ENCODE peak calls at places on chromosomes 2 and 18, in nine cellular contexts. One of them, this sample, is unnamed.

GRCh38 chr18:36035253-36035652 is 32.1 kb downstream of the RPRD1A start:
- DNase-seq in lower leg skin: no peak
- DNase-seq in ovary: no peak
- DNase-seq in tibial nerve: no peak
- DNase-seq in H54: no peak
- DNase-seq in GM12878: no peak
- DNase-seq in K562: no peak
- DNase-seq in suprapubic skin: no peak
- DNase-seq in IMR-90: no peak
- DNase-seq in this sample: no peak

GRCh38 chr2:128306081-128306930 is 12.4 kb downstream of the HS6ST1 start:
- DNase-seq in lower leg skin: no peak
- DNase-seq in ovary: peak
- DNase-seq in tibial nerve: peak
- DNase-seq in H54: no peak
- DNase-seq in GM12878: no peak
- DNase-seq in K562: peak
- DNase-seq in suprapubic skin: peak
- DNase-seq in IMR-90: peak
- DNase-seq in this sample: peak

GRCh38 chr2:149871091-149871885 is 283.7 kb upstream of the MMADHC start:
- DNase-seq in lower leg skin: no peak
- DNase-seq in ovary: no peak
- DNase-seq in tibial nerve: no peak
- DNase-seq in H54: no peak
- DNase-seq in GM12878: no peak
- DNase-seq in K562: no peak
- DNase-seq in suprapubic skin: no peak
- DNase-seq in IMR-90: no peak
- DNase-seq in this sample: no peak

GRCh38 chr2:199862779-199863178 is 11.8 kb upstream of the FTCDNL1 start:
- DNase-seq in lower leg skin: no peak
- DNase-seq in ovary: no peak
- DNase-seq in tibial nerve: no peak
- DNase-seq in H54: no peak
- DNase-seq in GM12878: no peak
- DNase-seq in K562: no peak
- DNase-seq in suprapubic skin: no peak
- DNase-seq in IMR-90: no peak
- DNase-seq in this sample: no peak

GRCh38 chr2:68357608-68358337 is 7.3 kb upstream of the PLEK start:
- DNase-seq in lower leg skin: no peak
- DNase-seq in ovary: no peak
- DNase-seq in tibial nerve: peak
- DNase-seq in H54: peak
- DNase-seq in GM12878: no peak
- DNase-seq in K562: no peak
- DNase-seq in suprapubic skin: no peak
- DNase-seq in IMR-90: peak
- DNase-seq in this sample: peak

GRCh38 chr2:222566229-222566628 is 89.7 kb downstream of the FARSB start:
- DNase-seq in lower leg skin: no peak
- DNase-seq in ovary: no peak
- DNase-seq in tibial nerve: no peak
- DNase-seq in H54: no peak
- DNase-seq in GM12878: no peak
- DNase-seq in K562: no peak
- DNase-seq in suprapubic skin: no peak
- DNase-seq in IMR-90: no peak
- DNase-seq in this sample: no peak

GRCh38 chr2:15450808-15451207 is 110.3 kb downstream of the NBAS start:
- DNase-seq in lower leg skin: no peak
- DNase-seq in ovary: no peak
- DNase-seq in tibial nerve: no peak
- DNase-seq in H54: no peak
- DNase-seq in GM12878: no peak
- DNase-seq in K562: no peak
- DNase-seq in suprapubic skin: no peak
- DNase-seq in IMR-90: no peak
- DNase-seq in this sample: no peak

GRCh38 chr2:85601771-85602475 is 575 bp downstream of the TMEM150A start:
- DNase-seq in lower leg skin: peak
- DNase-seq in ovary: peak
- DNase-seq in tibial nerve: no peak
- DNase-seq in H54: no peak
- DNase-seq in GM12878: no peak
- DNase-seq in K562: peak
- DNase-seq in suprapubic skin: peak
- DNase-seq in IMR-90: no peak
- DNase-seq in this sample: peak

GRCh38 chr2:190043441-190043840 is 19.1 kb downstream of the MSTN start:
- DNase-seq in lower leg skin: no peak
- DNase-seq in ovary: no peak
- DNase-seq in tibial nerve: no peak
- DNase-seq in H54: no peak
- DNase-seq in GM12878: no peak
- DNase-seq in K562: no peak
- DNase-seq in suprapubic skin: no peak
- DNase-seq in IMR-90: peak
- DNase-seq in this sample: no peak

GRCh38 chr2:231554748-231555545 is 24.7 kb upstream of the NMUR1 start:
- DNase-seq in lower leg skin: no peak
- DNase-seq in ovary: peak
- DNase-seq in tibial nerve: peak
- DNase-seq in H54: no peak
- DNase-seq in GM12878: no peak
- DNase-seq in K562: no peak
- DNase-seq in suprapubic skin: no peak
- DNase-seq in IMR-90: peak
- DNase-seq in this sample: peak

GRCh38 chr2:45276914-45277313 is 267.7 kb upstream of the SIX2 start:
- DNase-seq in lower leg skin: no peak
- DNase-seq in ovary: no peak
- DNase-seq in tibial nerve: no peak
- DNase-seq in H54: no peak
- DNase-seq in GM12878: no peak
- DNase-seq in K562: no peak
- DNase-seq in suprapubic skin: no peak
- DNase-seq in IMR-90: no peak
- DNase-seq in this sample: peak

GRCh38 chr18:70781860-70782453 is 493.1 kb downstream of the SOCS6 start:
- DNase-seq in lower leg skin: peak
- DNase-seq in ovary: no peak
- DNase-seq in tibial nerve: peak
- DNase-seq in H54: peak
- DNase-seq in GM12878: peak
- DNase-seq in K562: peak
- DNase-seq in suprapubic skin: no peak
- DNase-seq in IMR-90: peak
- DNase-seq in this sample: peak

GRCh38 chr2:231300020-231300721 is 95.3 kb upstream of the B3GNT7 start:
- DNase-seq in lower leg skin: no peak
- DNase-seq in ovary: no peak
- DNase-seq in tibial nerve: no peak
- DNase-seq in H54: no peak
- DNase-seq in GM12878: peak
- DNase-seq in K562: no peak
- DNase-seq in suprapubic skin: no peak
- DNase-seq in IMR-90: no peak
- DNase-seq in this sample: peak

GRCh38 chr18:11052800-11053199 is 96.6 kb downstream of the PIEZO2 start:
- DNase-seq in lower leg skin: no peak
- DNase-seq in ovary: no peak
- DNase-seq in tibial nerve: no peak
- DNase-seq in H54: peak
- DNase-seq in GM12878: no peak
- DNase-seq in K562: no peak
- DNase-seq in suprapubic skin: no peak
- DNase-seq in IMR-90: peak
- DNase-seq in this sample: no peak

GRCh38 chr2:3670941-3671340 is 12.9 kb downstream of the ALLC start:
- DNase-seq in lower leg skin: no peak
- DNase-seq in ovary: no peak
- DNase-seq in tibial nerve: no peak
- DNase-seq in H54: no peak
- DNase-seq in GM12878: no peak
- DNase-seq in K562: no peak
- DNase-seq in suprapubic skin: no peak
- DNase-seq in IMR-90: no peak
- DNase-seq in this sample: no peak

GRCh38 chr2:241573741-241574140 is 15.2 kb downstream of the BOK start:
- DNase-seq in lower leg skin: no peak
- DNase-seq in ovary: no peak
- DNase-seq in tibial nerve: no peak
- DNase-seq in H54: no peak
- DNase-seq in GM12878: no peak
- DNase-seq in K562: no peak
- DNase-seq in suprapubic skin: peak
- DNase-seq in IMR-90: no peak
- DNase-seq in this sample: no peak

GRCh38 chr18:74597662-74598349 is at the start of gene ZNF407:
- DNase-seq in lower leg skin: peak
- DNase-seq in ovary: peak
- DNase-seq in tibial nerve: peak
- DNase-seq in H54: peak
- DNase-seq in GM12878: peak
- DNase-seq in K562: peak
- DNase-seq in suprapubic skin: peak
- DNase-seq in IMR-90: peak
- DNase-seq in this sample: peak
- TF ChIP-seq POLR2A in lower leg skin: peak
- TF ChIP-seq POLR2A in ovary: peak
- TF ChIP-seq POLR2A in tibial nerve: no peak
- TF ChIP-seq POLR2A in H54: no peak
- TF ChIP-seq POLR2A in GM12878: peak
- TF ChIP-seq POLR2A in K562: peak
- TF ChIP-seq POLR2A in suprapubic skin: no peak
- TF ChIP-seq POLR2A in IMR-90: peak
- TF ChIP-seq POLR2A in this sample: peak

GRCh38 chr2:120012771-120013568 is at the start of gene EPB41L5:
- DNase-seq in lower leg skin: peak
- DNase-seq in ovary: peak
- DNase-seq in tibial nerve: peak
- DNase-seq in H54: peak
- DNase-seq in GM12878: no peak
- DNase-seq in K562: peak
- DNase-seq in suprapubic skin: peak
- DNase-seq in IMR-90: peak
- DNase-seq in this sample: peak
- TF ChIP-seq POLR2A in lower leg skin: no peak
- TF ChIP-seq POLR2A in ovary: peak
- TF ChIP-seq POLR2A in tibial nerve: no peak
- TF ChIP-seq POLR2A in H54: peak
- TF ChIP-seq POLR2A in GM12878: peak
- TF ChIP-seq POLR2A in K562: peak
- TF ChIP-seq POLR2A in suprapubic skin: no peak
- TF ChIP-seq POLR2A in IMR-90: peak
- TF ChIP-seq POLR2A in this sample: peak

GRCh38 chr2:38376683-38377500 is at the start of gene ATL2:
- DNase-seq in lower leg skin: peak
- DNase-seq in ovary: peak
- DNase-seq in tibial nerve: peak
- DNase-seq in H54: peak
- DNase-seq in GM12878: peak
- DNase-seq in K562: peak
- DNase-seq in suprapubic skin: peak
- DNase-seq in IMR-90: peak
- DNase-seq in this sample: peak

GRCh38 chr2:38375711-38376345 is 1.2 kb downstream of the ATL2 start:
- DNase-seq in lower leg skin: no peak
- DNase-seq in ovary: peak
- DNase-seq in tibial nerve: no peak
- DNase-seq in H54: no peak
- DNase-seq in GM12878: no peak
- DNase-seq in K562: no peak
- DNase-seq in suprapubic skin: no peak
- DNase-seq in IMR-90: peak
- DNase-seq in this sample: no peak

GRCh38 chr2:38376346-38376682 is 759 bp downstream of the ATL2 start:
- DNase-seq in lower leg skin: peak
- DNase-seq in ovary: no peak
- DNase-seq in tibial nerve: peak
- DNase-seq in H54: peak
- DNase-seq in GM12878: peak
- DNase-seq in K562: no peak
- DNase-seq in suprapubic skin: peak
- DNase-seq in IMR-90: peak
- DNase-seq in this sample: peak

GRCh38 chr2:38374978-38375377 is 2.1 kb downstream of the ATL2 start:
- DNase-seq in lower leg skin: no peak
- DNase-seq in ovary: no peak
- DNase-seq in tibial nerve: no peak
- DNase-seq in H54: no peak
- DNase-seq in GM12878: no peak
- DNase-seq in K562: no peak
- DNase-seq in suprapubic skin: no peak
- DNase-seq in IMR-90: no peak
- DNase-seq in this sample: no peak

GRCh38 chr2:38377501-38378258 is 607 bp upstream of the ATL2 start:
- DNase-seq in lower leg skin: no peak
- DNase-seq in ovary: no peak
- DNase-seq in tibial nerve: peak
- DNase-seq in H54: peak
- DNase-seq in GM12878: no peak
- DNase-seq in K562: no peak
- DNase-seq in suprapubic skin: no peak
- DNase-seq in IMR-90: peak
- DNase-seq in this sample: no peak
- TF ChIP-seq POLR2A in lower leg skin: no peak
- TF ChIP-seq POLR2A in ovary: no peak
- TF ChIP-seq POLR2A in tibial nerve: no peak
- TF ChIP-seq POLR2A in H54: no peak
- TF ChIP-seq POLR2A in GM12878: no peak
- TF ChIP-seq POLR2A in K562: no peak
- TF ChIP-seq POLR2A in suprapubic skin: no peak
- TF ChIP-seq POLR2A in IMR-90: no peak
- TF ChIP-seq POLR2A in this sample: no peak

DNA sequence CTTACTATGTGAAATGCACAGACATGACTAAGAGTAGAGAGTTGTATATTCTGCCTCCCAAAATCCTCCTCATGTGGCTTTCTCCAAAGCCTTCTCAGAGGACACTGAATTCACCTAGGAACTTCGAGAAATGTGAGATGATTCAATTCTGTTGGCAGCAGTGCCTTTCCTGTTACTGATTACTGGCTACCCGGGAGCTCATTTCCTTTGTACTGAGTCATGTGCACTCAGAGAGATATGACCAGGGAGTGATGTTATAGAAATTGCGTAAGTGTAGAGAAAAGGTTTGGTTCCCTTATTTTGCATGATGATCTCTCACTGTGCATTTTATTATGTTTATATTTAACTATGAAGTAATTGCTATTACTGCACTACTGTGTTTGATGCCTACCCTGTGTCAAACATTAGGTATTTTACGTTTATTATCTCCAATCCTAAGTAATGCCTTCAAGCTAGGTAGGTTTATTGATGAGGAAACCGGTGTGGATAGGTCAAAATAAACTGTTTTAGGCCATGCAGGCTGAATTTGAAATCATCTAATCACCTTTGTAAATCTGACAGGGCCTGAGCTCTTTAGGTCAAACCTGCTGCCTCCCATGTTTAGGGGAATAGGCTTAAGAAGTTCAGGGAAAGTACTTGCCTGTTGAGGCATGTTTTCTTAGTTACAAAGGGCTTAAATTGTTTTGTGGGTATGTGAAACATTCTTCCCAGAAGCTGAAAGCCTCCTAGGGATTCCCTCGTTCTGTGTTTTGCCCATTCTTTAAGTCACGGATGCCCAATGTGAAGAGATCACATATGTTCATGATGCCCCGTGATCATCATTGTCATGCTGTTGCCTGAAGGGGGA is 86.8 kb downstream of the FMNL2 start:
- DNase-seq in lower leg skin: peak
- DNase-seq in ovary: peak
- DNase-seq in tibial nerve: peak
- DNase-seq in H54: peak
- DNase-seq in GM12878: no peak
- DNase-seq in K562: no peak
- DNase-seq in suprapubic skin: no peak
- DNase-seq in IMR-90: peak
- DNase-seq in this sample: peak
- TF ChIP-seq POLR2A in lower leg skin: no peak
- TF ChIP-seq POLR2A in ovary: no peak
- TF ChIP-seq POLR2A in tibial nerve: no peak
- TF ChIP-seq POLR2A in H54: no peak
- TF ChIP-seq POLR2A in GM12878: no peak
- TF ChIP-seq POLR2A in K562: no peak
- TF ChIP-seq POLR2A in suprapubic skin: no peak
- TF ChIP-seq POLR2A in IMR-90: no peak
- TF ChIP-seq POLR2A in this sample: no peak